ENCODE peak calls at places on chromosomes 12 and 14, in ten cellular contexts. J, X, Q, V, E, L, W, O, Z and N are unnamed samples.

GRCh38 chr14:65946494-65946893 is 534.0 kb downstream of the FUT8 start:
- DNase-seq in J (no peak), X (no peak), Q (no peak), V (no peak), E (no peak), L (no peak), W (no peak), O (no peak), Z (no peak), N (no peak)

GRCh38 chr14:68677476-68677875 is 115.4 kb downstream of the ZFP36L1 start:
- DNase-seq in J (no peak), X (no peak), Q (no peak), V (no peak), E (no peak), L (no peak), W (no peak), O (no peak), Z (no peak), N (peak)

GRCh38 chr12:30191701-30192455 is 408.1 kb upstream of the TMTC1 start:
- DNase-seq in J (no peak), X (no peak), Q (no peak), V (no peak), E (no peak), L (no peak), W (no peak), O (no peak), Z (no peak), N (no peak)

GRCh38 chr14:60723218-60724079 is 702 bp downstream of the SIX4 start:
- DNase-seq in J (peak), X (peak), Q (peak), V (peak), E (no peak), L (peak), W (peak), O (peak), Z (no peak), N (peak)

GRCh38 chr14:26867171-26867757 is 269.4 kb upstream of the NOVA1 start:
- DNase-seq in J (peak), X (peak), Q (peak), V (no peak), E (no peak), L (no peak), W (no peak), O (peak), Z (peak), N (peak)

GRCh38 chr12:120235369-120236123 is 30.0 kb downstream of the PXN start:
- DNase-seq in J (no peak), X (peak), Q (no peak), V (no peak), E (no peak), L (no peak), W (no peak), O (no peak), Z (no peak), N (peak)

GRCh38 chr12:83346333-83346732 is 659.6 kb downstream of the TMTC2 start:
- DNase-seq in J (no peak), X (no peak), Q (no peak), V (no peak), E (no peak), L (no peak), W (no peak), O (no peak), Z (no peak), N (no peak)

GRCh38 chr14:62792578-62792977 is 252.7 kb downstream of the KCNH5 start:
- DNase-seq in J (no peak), X (no peak), Q (no peak), V (no peak), E (no peak), L (no peak), W (no peak), O (no peak), Z (no peak), N (no peak)

GRCh38 chr12:57844725-57845477 is 1.6 kb downstream of the CTDSP2 start:
- DNase-seq in J (peak), X (peak), Q (peak), V (peak), E (peak), L (peak), W (peak), O (peak), Z (no peak), N (peak)

GRCh38 chr12:24591079-24591626 is 357.7 kb downstream of the BCAT1 start:
- DNase-seq in J (no peak), X (no peak), Q (no peak), V (no peak), E (no peak), L (no peak), W (no peak), O (no peak), Z (no peak), N (no peak)

GRCh38 chr12:24592048-24592447 is 356.9 kb downstream of the BCAT1 start:
- DNase-seq in J (no peak), X (no peak), Q (no peak), V (no peak), E (no peak), L (no peak), W (no peak), O (no peak), Z (no peak), N (no peak)

GRCh38 chr12:24599737-24600136 is 349.2 kb downstream of the BCAT1 start:
- DNase-seq in J (no peak), X (no peak), Q (no peak), V (no peak), E (no peak), L (no peak), W (no peak), O (no peak), Z (no peak), N (no peak)

GRCh38 chr12:24596768-24597388 is 352.0 kb downstream of the BCAT1 start:
- DNase-seq in J (peak), X (peak), Q (no peak), V (no peak), E (no peak), L (no peak), W (no peak), O (peak), Z (no peak), N (peak)

GRCh38 chr12:24595652-24596235 is 353.2 kb downstream of the BCAT1 start:
- DNase-seq in J (no peak), X (no peak), Q (no peak), V (no peak), E (no peak), L (no peak), W (no peak), O (peak), Z (no peak), N (peak)
- TF ChIP-seq CTCF in J (peak), X (peak), Q (peak), V (no peak), E (peak), L (peak), W (no peak), O (peak), Z (peak), N (peak)

DNA sequence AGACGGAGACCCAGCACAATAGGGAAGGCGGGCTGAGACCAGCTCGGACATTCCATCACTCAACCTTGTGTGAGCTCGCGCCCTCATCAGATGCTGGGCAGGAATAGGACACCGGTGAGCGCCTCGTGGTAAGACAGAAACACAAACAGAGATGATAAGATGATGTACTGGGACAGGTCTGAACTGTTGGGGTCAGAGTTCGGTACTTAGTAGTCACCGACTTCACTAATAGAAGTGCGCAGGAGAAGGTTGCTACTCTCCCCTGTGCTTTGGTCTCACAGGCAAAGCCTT is 78.0 kb upstream of the ANO4 start:
- DNase-seq in J (no peak), X (peak), Q (no peak), V (no peak), E (no peak), L (no peak), W (no peak), O (no peak), Z (no peak), N (no peak)
- H3K4me3 ChIP-seq in J (no peak), X (peak), Q (no peak), V (no peak), E (peak), L (peak), W (no peak), O (no peak), Z (peak), N (peak)

DNA sequence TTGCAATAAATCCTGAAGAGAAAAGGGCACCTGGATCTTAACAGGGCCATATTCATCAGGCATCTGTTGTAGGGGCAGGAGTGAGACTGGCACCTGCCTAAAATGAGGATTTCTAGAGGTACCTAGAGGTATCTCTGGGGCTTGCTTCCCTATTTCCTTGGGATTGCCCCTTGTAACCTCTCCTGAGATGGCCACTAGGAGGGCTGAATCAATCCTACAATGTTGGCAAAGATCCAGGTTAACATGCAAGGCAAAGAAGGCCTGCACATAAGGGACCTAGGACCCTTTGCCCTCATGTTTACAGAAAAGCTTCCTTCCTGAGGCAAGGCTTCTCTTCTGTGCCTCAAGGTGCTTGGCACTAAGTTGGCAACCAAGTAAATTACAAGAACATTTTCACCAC is 25.8 kb upstream of the CLEC4E start:
- DNase-seq in J (no peak), X (no peak), Q (no peak), V (no peak), E (no peak), L (no peak), W (no peak), O (no peak), Z (no peak), N (no peak)
- TF ChIP-seq CTCF in J (no peak), X (no peak), Q (no peak), V (no peak), E (no peak), L (no peak), W (no peak), O (peak), Z (no peak), N (no peak)

GRCh38 chr14:69794791-69795190 is 2.2 kb downstream of the SLC10A1 start:
- DNase-seq in J (no peak), X (no peak), Q (no peak), V (no peak), E (no peak), L (no peak), W (no peak), O (no peak), Z (no peak), N (no peak)

GRCh38 chr14:69798339-69798735 is 1.3 kb upstream of the SLC10A1 start:
- DNase-seq in J (no peak), X (no peak), Q (no peak), V (no peak), E (no peak), L (no peak), W (no peak), O (no peak), Z (no peak), N (no peak)

GRCh38 chr14:69797573-69798338 is 715 bp upstream of the SLC10A1 start:
- DNase-seq in J (no peak), X (no peak), Q (no peak), V (no peak), E (no peak), L (peak), W (no peak), O (no peak), Z (no peak), N (no peak)

GRCh38 chr14:69792887-69793421 is 4.1 kb downstream of the SLC10A1 start:
- DNase-seq in J (no peak), X (no peak), Q (no peak), V (no peak), E (no peak), L (no peak), W (no peak), O (no peak), Z (no peak), N (no peak)

DNA sequence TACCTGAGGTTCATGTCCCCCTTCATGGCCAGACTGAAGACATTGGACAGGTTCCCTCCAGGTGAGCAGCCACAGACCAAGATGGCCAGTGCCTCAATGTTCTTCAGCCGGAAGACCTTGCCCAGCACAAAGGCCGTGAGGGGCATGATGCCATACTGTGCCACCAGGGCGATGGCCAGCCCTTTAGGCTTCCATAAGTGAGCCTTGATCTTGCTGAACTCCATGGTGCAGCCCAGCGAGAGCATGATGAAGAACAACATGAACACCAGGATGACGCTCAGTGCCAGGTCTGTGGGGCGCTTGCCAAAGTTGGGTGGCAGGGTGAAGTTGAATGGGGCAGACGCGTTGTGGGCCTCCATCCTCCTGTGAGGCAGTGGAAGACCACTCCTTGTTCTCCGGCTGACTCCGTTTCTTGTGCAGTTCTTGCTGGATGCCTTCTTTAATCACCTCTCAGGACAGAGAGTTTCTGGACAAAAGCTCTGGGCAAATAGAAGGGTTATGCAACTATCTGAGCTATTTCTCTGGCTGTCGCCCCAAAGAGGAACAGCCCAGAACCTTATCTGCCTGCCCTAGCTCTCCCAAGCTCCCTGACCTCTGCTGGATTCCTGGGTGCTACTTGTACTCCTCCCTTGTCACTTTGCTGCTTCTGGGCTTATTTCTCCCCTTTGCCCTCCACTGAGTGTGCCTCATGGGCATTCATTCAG is at the start of gene SLC10A1:
- DNase-seq in J (no peak), X (no peak), Q (no peak), V (no peak), E (no peak), L (no peak), W (no peak), O (peak), Z (no peak), N (no peak)
- H3K4me3 ChIP-seq in J (no peak), X (no peak), Q (no peak), V (no peak), E (no peak), L (no peak), W (no peak), O (no peak), Z (no peak), N (no peak)

GRCh38 chr12:5688226-5688625 is 256.3 kb downstream of the NTF3 start:
- DNase-seq in J (no peak), X (peak), Q (no peak), V (no peak), E (no peak), L (no peak), W (no peak), O (no peak), Z (no peak), N (no peak)

GRCh38 chr12:5692850-5693249 is 252.2 kb downstream of the ANO2 start:
- DNase-seq in J (no peak), X (no peak), Q (no peak), V (no peak), E (no peak), L (no peak), W (no peak), O (no peak), Z (no peak), N (no peak)

GRCh38 chr12:5690240-5690639 is 254.8 kb downstream of the ANO2 start:
- DNase-seq in J (no peak), X (no peak), Q (no peak), V (no peak), E (no peak), L (no peak), W (no peak), O (no peak), Z (no peak), N (no peak)

GRCh38 chr12:5691943-5692342 is 253.1 kb downstream of the ANO2 start:
- DNase-seq in J (no peak), X (no peak), Q (no peak), V (no peak), E (no peak), L (no peak), W (no peak), O (no peak), Z (no peak), N (no peak)

GRCh38 chr12:5689773-5690172 is 255.3 kb downstream of the ANO2 start:
- DNase-seq in J (no peak), X (no peak), Q (no peak), V (no peak), E (no peak), L (no peak), W (no peak), O (no peak), Z (no peak), N (no peak)
- TF ChIP-seq CTCF in J (no peak), X (no peak), Q (no peak), V (no peak), E (no peak), L (no peak), W (no peak), O (no peak), Z (no peak), N (no peak)

GRCh38 chr12:116540617-116541152 is 18.5 kb upstream of the MAP1LC3B2 start:
- DNase-seq in J (no peak), X (no peak), Q (no peak), V (no peak), E (no peak), L (no peak), W (no peak), O (peak), Z (no peak), N (peak)
- H3K4me3 ChIP-seq in J (no peak), X (no peak), Q (no peak), V (no peak), E (no peak), L (no peak), W (no peak), O (no peak), Z (no peak), N (no peak)

GRCh38 chr14:55874785-55875184 is 243.4 kb upstream of the PELI2 start:
- DNase-seq in J (no peak), X (no peak), Q (peak), V (no peak), E (no peak), L (no peak), W (no peak), O (peak), Z (no peak), N (no peak)
- TF ChIP-seq CTCF in J (no peak), X (no peak), Q (peak), V (no peak), E (no peak), L (no peak), W (no peak), O (peak), Z (no peak), N (no peak)

GRCh38 chr14:52949249-52949648 is 1.6 kb downstream of the FERMT2 start:
- DNase-seq in J (no peak), X (no peak), Q (no peak), V (no peak), E (no peak), L (no peak), W (no peak), O (no peak), Z (no peak), N (no peak)
- H3K4me3 ChIP-seq in J (peak), X (peak), Q (no peak), V (no peak), E (peak), L (peak), W (peak), O (peak), Z (peak), N (peak)